ENCODE peak calls at places on chromosomes 6 and 20, in six cellular contexts. Z, X, A, J, P and V are unnamed samples.

GRCh38 chr20:48026981-48027592 is 241.8 kb upstream of the SULF2 start:
- DNase-seq in Z (no peak), A (no peak), P (no peak), X (no peak), J (no peak), V (no peak)

GRCh38 chr6:68077661-68078060 is 557.4 kb upstream of the ADGRB3 start:
- DNase-seq in A (no peak), Z (no peak), P (no peak), X (no peak), J (no peak), V (no peak)

GRCh38 chr6:10138917-10139316 is 276.0 kb downstream of the TFAP2A start:
- DNase-seq in P (no peak), J (no peak), X (no peak), Z (no peak), A (no peak), V (peak)

GRCh38 chr20:51573576-51574243 is 31.2 kb upstream of the NFATC2 start:
- DNase-seq in Z (no peak), A (no peak), X (no peak), J (peak), P (no peak), V (no peak)

GRCh38 chr20:59808729-59809381 is 124.6 kb downstream of the SYCP2 start:
- DNase-seq in J (no peak), A (no peak), X (no peak), Z (no peak), P (no peak), V (no peak)

GRCh38 chr20:60223174-60223573 is 265.0 kb downstream of the CDH26 start:
- DNase-seq in Z (no peak), P (no peak), X (no peak), J (no peak), A (no peak), V (no peak)

GRCh38 chr6:13662651-13663334 is 47.7 kb downstream of the NOL7 start:
- DNase-seq in Z (no peak), P (no peak), X (no peak), A (no peak), J (no peak), V (peak)

GRCh38 chr6:7146079-7146828 is 38.5 kb downstream of the RREB1 start:
- DNase-seq in J (peak), A (no peak), Z (no peak), P (peak), X (peak), V (peak)

GRCh38 chr6:1553562-1554088 is 56.1 kb upstream of the FOXC1 start:
- DNase-seq in A (no peak), P (no peak), Z (no peak), X (no peak), J (no peak), V (no peak)

GRCh38 chr20:4108495-4109306 is 93.3 kb upstream of the RNF24 start:
- DNase-seq in A (peak), J (peak), X (peak), Z (peak), P (peak), V (peak)

GRCh38 chr20:46978871-46979536 is 84.4 kb downstream of the EYA2 start:
- DNase-seq in P (no peak), Z (no peak), J (no peak), X (no peak), A (no peak), V (no peak)

GRCh38 chr6:43328528-43328927 is 19.9 kb upstream of the CRIP3 start:
- DNase-seq in A (no peak), P (no peak), Z (no peak), J (no peak), X (no peak), V (no peak)

GRCh38 chr20:32797160-32797468 is 22.6 kb upstream of the MAPRE1 start:
- DNase-seq in P (peak), A (no peak), Z (no peak), X (no peak), J (no peak), V (no peak)

GRCh38 chr6:142695016-142695415 is 250.0 kb downstream of the HIVEP2 start:
- DNase-seq in J (no peak), A (no peak), Z (no peak), X (no peak), P (no peak), V (no peak)

GRCh38 chr6:79330723-79331122 is 96.2 kb upstream of the HMGN3 start:
- DNase-seq in A (no peak), P (no peak), Z (no peak), X (no peak), J (no peak), V (no peak)

GRCh38 chr6:109237082-109237985 is 142.0 kb downstream of the CEP57L1 start:
- DNase-seq in P (no peak), J (no peak), A (peak), Z (no peak), X (no peak), V (no peak)

GRCh38 chr6:162538643-162539064 is 188.9 kb downstream of the PRKN start:
- DNase-seq in A (peak), J (no peak), Z (no peak), X (no peak), P (no peak), V (no peak)

GRCh38 chr20:39893013-39893685 is 795.9 kb downstream of the MAFB start:
- DNase-seq in A (no peak), J (peak), P (peak), Z (no peak), X (no peak), V (no peak)